ENCODE peak calls at places on chromosomes 1 and 21, in eight cellular contexts. C is NCI-H510A; T is iris pigment epithelial cell; Y is amygdala; A is neuronal stem cell; I is NAMALWA; P is DMS153; R is effector memory CD8-positive, alpha-beta T cell. H is an unnamed sample.
A peak's percentile ranks its signal among the peaks of the same experiment; 100 is the strongest.

GRCh38 chr1:68955424-68955823 is 458.5 kb upstream of the DEPDC1 start:
- DNase-seq in C (no peak), T (no peak), Y (no peak), A (no peak), I (no peak), P (peak; percentile 60), R (no peak), H (peak; percentile 71)

GRCh38 chr1:40936878-40937484 is 42.5 kb upstream of the CTPS1 start:
- DNase-seq in C (no peak), T (peak; percentile 90), Y (no peak), A (no peak), I (no peak), P (no peak), R (no peak), H (no peak)

GRCh38 chr21:44618504-44618903 is 6.6 kb downstream of the KRTAP10-8 start:
- DNase-seq in C (no peak), T (peak; percentile 14), Y (no peak), A (no peak), I (no peak), P (no peak), R (no peak), H (peak; percentile 33)

GRCh38 chr1:150548632-150549495 is at the start of gene ADAMTSL4:
- DNase-seq in C (peak; percentile 53), T (peak; percentile 83), Y (no peak), A (no peak), I (no peak), P (peak; percentile 64), R (no peak), H (no peak)

GRCh38 chr21:33731447-33731846 is 89.1 kb downstream of the ITSN1 start:
- DNase-seq in C (no peak), T (no peak), Y (no peak), A (no peak), I (no peak), P (no peak), R (no peak), H (no peak)

GRCh38 chr1:37096523-37096922 is 62.2 kb upstream of the GRIK3 start:
- DNase-seq in C (peak; percentile 79), T (no peak), Y (no peak), A (no peak), I (peak; percentile 58), P (no peak), R (no peak), H (no peak)

GRCh38 chr21:17482928-17483327 is 29.9 kb upstream of the CXADR start:
- DNase-seq in C (no peak), T (no peak), Y (no peak), A (no peak), I (no peak), P (no peak), R (no peak), H (no peak)

GRCh38 chr1:68456207-68456606 is 6.5 kb upstream of the RPE65 start:
- DNase-seq in C (no peak), T (no peak), Y (no peak), A (no peak), I (no peak), P (no peak), R (no peak), H (no peak)

GRCh38 chr1:232174306-232174705 is 455.6 kb downstream of the SIPA1L2 start:
- DNase-seq in C (peak; percentile 72), T (no peak), Y (no peak), A (no peak), I (no peak), P (peak; percentile 74), R (no peak), H (no peak)

GRCh38 chr1:212137854-212138253 is 102.3 kb downstream of the DTL start:
- DNase-seq in C (no peak), T (no peak), Y (no peak), A (no peak), I (no peak), P (no peak), R (no peak), H (no peak)

GRCh38 chr1:228930479-228930957 is 195.2 kb downstream of the RHOU start:
- DNase-seq in C (no peak), T (no peak), Y (no peak), A (no peak), I (no peak), P (no peak), R (no peak), H (no peak)

GRCh38 chr1:3283849-3284248 is 170.6 kb upstream of the ARHGEF16 start:
- DNase-seq in C (no peak), T (peak; percentile 16), Y (peak; percentile 14), A (peak; percentile 37), I (peak; percentile 54), P (no peak), R (no peak), H (no peak)

GRCh38 chr1:244599937-244600350 is 53.0 kb upstream of the DESI2 start:
- DNase-seq in C (no peak), T (peak; percentile 98), Y (no peak), A (no peak), I (peak; percentile 39), P (no peak), R (no peak), H (no peak)

GRCh38 chr1:55061706-55062321 is 22.5 kb downstream of the PCSK9 start:
- DNase-seq in C (no peak), T (no peak), Y (no peak), A (no peak), I (no peak), P (no peak), R (no peak), H (no peak)

GRCh38 chr1:223233410-223234163 is 90.5 kb upstream of the TLR5 start:
- DNase-seq in C (no peak), T (peak; percentile 76), Y (no peak), A (no peak), I (no peak), P (no peak), R (no peak), H (no peak)

GRCh38 chr1:58836396-58836795 is 52.5 kb upstream of the JUN start:
- DNase-seq in C (no peak), T (no peak), Y (no peak), A (no peak), I (no peak), P (no peak), R (no peak), H (no peak)

GRCh38 chr1:119285482-119285881 is 83.1 kb upstream of the HAO2 start:
- DNase-seq in C (no peak), T (peak; percentile 93), Y (no peak), A (no peak), I (no peak), P (no peak), R (no peak), H (no peak)

GRCh38 chr1:227949954-227950734 is 2.4 kb upstream of the WNT9A start:
- DNase-seq in C (no peak), T (no peak), Y (no peak), A (no peak), I (no peak), P (no peak), R (no peak), H (no peak)

GRCh38 chr1:64922336-64922735 is 44.0 kb downstream of the JAK1 start:
- DNase-seq in C (no peak), T (no peak), Y (no peak), A (no peak), I (no peak), P (no peak), R (no peak), H (no peak)

GRCh38 chr1:36231191-36231590 is 6.9 kb downstream of the THRAP3 start:
- DNase-seq in C (no peak), T (no peak), Y (no peak), A (peak; percentile 35), I (no peak), P (no peak), R (no peak), H (no peak)

GRCh38 chr1:22792396-22793171 is 81.9 kb downstream of the EPHB2 start:
- DNase-seq in C (no peak), T (no peak), Y (no peak), A (no peak), I (no peak), P (no peak), R (no peak), H (no peak)

GRCh38 chr1:155776414-155776813 is 80.6 kb downstream of the GON4L start:
- DNase-seq in C (no peak), T (peak; percentile 68), Y (no peak), A (no peak), I (no peak), P (no peak), R (no peak), H (no peak)

GRCh38 chr1:77336730-77337129 is 54.9 kb downstream of the AK5 start:
- DNase-seq in C (no peak), T (no peak), Y (no peak), A (no peak), I (no peak), P (no peak), R (no peak), H (no peak)

GRCh38 chr1:245856944-245857531 is 650.0 kb downstream of the SMYD3 start:
- DNase-seq in C (no peak), T (peak; percentile 95), Y (no peak), A (no peak), I (no peak), P (no peak), R (no peak), H (no peak)

GRCh38 chr1:228747536-228747935 is 12.3 kb downstream of the RHOU start:
- DNase-seq in C (no peak), T (no peak), Y (no peak), A (no peak), I (no peak), P (no peak), R (no peak), H (no peak)

GRCh38 chr1:59695301-59695700 is 119.4 kb upstream of the HOOK1 start:
- DNase-seq in C (no peak), T (no peak), Y (no peak), A (no peak), I (no peak), P (no peak), R (no peak), H (no peak)

GRCh38 chr1:117271959-117272358 is 61.2 kb upstream of the VTCN1 start:
- DNase-seq in C (no peak), T (peak; percentile 3), Y (no peak), A (no peak), I (no peak), P (no peak), R (no peak), H (no peak)

GRCh38 chr1:78491311-78492071 is 717 bp downstream of the PTGFR start:
- DNase-seq in C (peak; percentile 20), T (peak; percentile 53), Y (no peak), A (peak; percentile 23), I (no peak), P (no peak), R (no peak), H (peak; percentile 39)

H was measured in LNCaP clone FGC.